ENCODE peak calls at places on chromosomes 3 and 15, in six cellular contexts. Y is CD8-positive, alpha-beta T cell; W is stomach; Z is spleen; T is heart left ventricle; E is neural progenitor cell. L is an unnamed sample. For H3K4me1, the result is how much of the 10 kb centered on the place peaks cover.

GRCh38 chr3:142976621-142977398 is 13.3 kb upstream of the PAQR9 start:
- DNase-seq in T (peak), Y (no peak), W (peak), E (no peak), Z (peak), L (peak)

GRCh38 chr3:46208167-46208704 is at the start of gene CCR1:
- DNase-seq in Z (peak), E (peak), T (peak), Y (peak), W (no peak), L (peak)

GRCh38 chr3:126135398-126136076 is 44.8 kb downstream of the ALDH1L1 start:
- DNase-seq in Y (no peak), Z (peak), W (peak), E (no peak), T (no peak), L (no peak)

GRCh38 chr15:76336254-76337046 is at the start of gene ISL2:
- DNase-seq in T (no peak), W (peak), E (peak), Y (no peak), Z (peak), L (peak)

GRCh38 chr15:35458176-35458856 is 87.6 kb downstream of the DPH6 start:
- DNase-seq in Z (no peak), W (no peak), T (no peak), E (no peak), Y (no peak), L (no peak)

GRCh38 chr15:95742836-95743235 is 587.7 kb upstream of the NR2F2 start:
- DNase-seq in E (no peak), T (peak), Z (no peak), Y (no peak), W (no peak), L (no peak)

GRCh38 chr15:92809880-92810361 is 90.2 kb upstream of the CHD2 start:
- DNase-seq in T (no peak), E (peak), W (no peak), Z (peak), Y (peak), L (peak)

GRCh38 chr15:82122754-82123400 is 77.1 kb upstream of the MEX3B start:
- DNase-seq in W (peak), T (no peak), Z (no peak), Y (no peak), E (no peak), L (no peak)

GRCh38 chr3:141795311-141795710 is 32.1 kb downstream of the GRK7 start:
- DNase-seq in Y (peak), E (no peak), W (no peak), T (no peak), Z (no peak), L (no peak)

GRCh38 chr3:190435618-190436017 is 14.1 kb downstream of the TMEM207 start:
- DNase-seq in W (no peak), E (no peak), Z (no peak), T (no peak), Y (no peak), L (no peak)

GRCh38 chr15:92801412-92801773 is 98.7 kb upstream of the CHD2 start:
- DNase-seq in W (no peak), Z (peak), T (no peak), Y (no peak), E (no peak), L (no peak)

GRCh38 chr15:88423331-88423730 is 43.9 kb downstream of the MRPL46 start:
- DNase-seq in Y (no peak), E (no peak), Z (no peak), T (no peak), W (no peak), L (no peak)

GRCh38 chr3:148816971-148817519 is 10.6 kb upstream of the CPB1 start:
- DNase-seq in W (no peak), Y (no peak), E (no peak), Z (no peak), T (no peak), L (no peak)

GRCh38 chr3:12961007-12961725 is 112.1 kb downstream of the IQSEC1 start:
- DNase-seq in Z (no peak), W (no peak), E (no peak), T (no peak), Y (no peak), L (no peak)

DNA sequence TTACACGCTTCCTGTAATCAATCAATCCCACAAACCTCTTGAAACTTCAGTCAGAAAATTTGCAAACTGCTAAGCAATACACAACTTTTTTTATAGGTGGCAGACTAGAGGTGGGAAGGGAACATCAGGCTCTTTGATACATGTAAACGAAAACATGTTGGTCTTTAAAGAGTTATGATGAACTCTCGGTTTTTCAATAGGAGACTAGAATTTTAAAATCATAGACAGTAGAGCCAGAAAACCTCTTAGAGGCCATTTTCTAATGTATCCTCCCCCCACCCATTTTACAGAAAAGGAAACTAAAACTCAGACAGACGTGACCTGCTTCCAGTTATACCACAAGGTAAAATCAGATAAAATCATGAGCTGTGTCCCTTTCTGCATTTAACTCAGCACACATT is 179.1 kb upstream of the LPP start:
- DNase-seq in W (no peak), T (no peak), Y (no peak), Z (no peak), E (no peak), L (no peak)
- TF ChIP-seq CTCF in W (no peak), T (no peak), Y (peak), Z (peak), E (no peak), L (peak)

GRCh38 chr15:67120839-67121540 is 55.6 kb downstream of the SMAD3 start:
- DNase-seq in T (peak), Z (peak), E (no peak), Y (peak), W (peak), L (no peak)
- H3K27ac ChIP-seq in T (peak), Z (peak), E (no peak), Y (peak), W (peak), L (no peak)

DNA sequence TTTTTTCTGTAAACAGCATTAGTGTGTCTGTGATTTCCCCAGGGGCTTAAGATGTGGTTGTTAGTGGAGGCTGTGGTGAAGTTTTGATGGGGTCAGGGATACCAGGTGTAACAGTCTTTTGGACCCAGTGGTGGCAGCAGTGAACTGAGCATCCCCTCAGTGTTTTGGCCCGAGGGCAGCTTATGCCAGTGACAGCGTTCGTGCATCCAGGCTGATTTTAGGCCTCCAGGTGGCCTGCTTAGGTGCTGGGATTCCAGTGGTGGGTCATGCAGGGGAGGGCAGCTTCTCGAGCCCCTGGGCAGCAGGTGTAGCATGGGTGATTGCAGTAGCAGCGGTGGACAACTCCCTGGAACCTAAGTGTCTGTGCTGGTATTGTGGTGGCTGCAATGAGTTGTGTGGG is 29.2 kb downstream of the STT3B start:
- DNase-seq in W (no peak), Z (no peak), Y (no peak), E (peak), T (no peak), L (no peak)
- H3K4me1 ChIP-seq in W (under half), Z (under half), Y (under half), E (under half), T (under half), L (under half)

GRCh38 chr15:86183765-86184491 is 104.3 kb downstream of the AGBL1 start:
- DNase-seq in Y (no peak), W (no peak), E (peak), Z (no peak), T (no peak), L (no peak)

GRCh38 chr15:86178845-86179244 is 99.2 kb downstream of the AGBL1 start:
- DNase-seq in Z (no peak), T (no peak), E (peak), Y (no peak), W (no peak), L (no peak)
- TF ChIP-seq CTCF in Z (no peak), T (no peak), E (peak), Y (no peak), W (no peak), L (no peak)

DNA sequence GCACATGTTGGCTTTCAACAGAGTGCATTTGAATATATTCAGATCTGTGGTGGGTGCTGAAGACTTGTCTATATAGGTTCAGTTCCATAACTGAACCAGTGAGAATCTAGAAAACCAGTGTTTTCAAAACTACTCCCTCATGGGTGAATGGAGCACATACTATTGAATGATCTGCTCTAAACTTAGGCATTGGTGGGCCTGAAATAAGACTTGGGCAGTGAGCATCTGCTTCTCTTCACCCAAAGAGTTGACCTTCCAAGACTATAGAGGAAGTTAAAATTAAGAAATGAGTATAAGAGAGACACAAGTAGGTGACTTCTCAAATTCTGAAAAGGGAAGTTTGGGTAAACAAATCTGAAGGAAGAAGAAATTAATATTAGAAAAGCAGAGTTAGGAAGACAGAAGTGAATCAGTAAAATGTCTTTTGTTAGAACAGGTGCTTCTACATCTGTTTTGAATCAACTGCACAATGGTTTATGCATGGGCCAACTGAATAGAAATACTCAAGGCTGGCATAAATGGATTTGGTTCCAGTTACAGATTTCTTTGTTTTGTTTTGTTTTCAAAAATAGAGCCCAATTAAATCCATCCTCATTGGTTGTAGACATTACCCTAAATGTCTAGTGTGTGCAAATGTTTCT is 19.3 kb downstream of the ALCAM start:
- DNase-seq in Z (no peak), E (no peak), W (no peak), T (no peak), Y (no peak), L (no peak)
- H3K27ac ChIP-seq in Z (no peak), E (no peak), W (no peak), T (no peak), Y (no peak), L (no peak)

GRCh38 chr3:116939091-116939490 is 229.5 kb downstream of the TUSC7 start:
- DNase-seq in Z (no peak), E (no peak), Y (no peak), W (no peak), T (no peak), L (no peak)

GRCh38 chr3:116939550-116939949 is 230.0 kb downstream of the TUSC7 start:
- DNase-seq in E (no peak), Z (no peak), Y (no peak), T (no peak), W (no peak), L (no peak)

GRCh38 chr3:116946376-116946775 is 236.8 kb downstream of the TUSC7 start:
- DNase-seq in E (no peak), T (no peak), Y (no peak), Z (no peak), W (no peak), L (no peak)

GRCh38 chr3:116940719-116941118 is 231.1 kb downstream of the TUSC7 start:
- DNase-seq in W (no peak), T (no peak), E (no peak), Z (no peak), Y (no peak), L (no peak)
- H3K4me1 ChIP-seq in W (under half), T (under half), E (under half), Z (under half), Y (under half), L (under half)

L was measured in cardiac muscle cell.